ENCODE peak calls at places on chromosomes 3 and 15, in five cellular contexts. H, A, J, B and W are unnamed samples.

GRCh38 chr3:197366301-197367044 is 68.1 kb upstream of the DLG1 start:
- DNase-seq in H (no peak), A (no peak), J (no peak), B (no peak), W (peak; percentile 27)

GRCh38 chr3:114365909-114366308 is 72.1 kb downstream of the TIGIT start:
- DNase-seq in H (no peak), A (no peak), J (no peak), B (no peak), W (no peak)

GRCh38 chr3:4995500-4996053 is 16.3 kb downstream of the BHLHE40 start:
- DNase-seq in H (peak; percentile 44), A (no peak), J (no peak), B (no peak), W (no peak)

GRCh38 chr3:60395173-60395762 is 856.0 kb downstream of the FHIT start:
- DNase-seq in H (no peak), A (no peak), J (no peak), B (no peak), W (no peak)

GRCh38 chr15:23645379-23646164 is 2.1 kb downstream of the MAGEL2 start:
- DNase-seq in H (no peak), A (no peak), J (peak; percentile 50), B (peak; percentile 62), W (no peak)

GRCh38 chr3:102745881-102746280 is 311.1 kb downstream of the ZPLD1 start:
- DNase-seq in H (no peak), A (no peak), J (no peak), B (no peak), W (no peak)

GRCh38 chr15:93656041-93656440 is 567.0 kb upstream of the RGMA start:
- DNase-seq in H (no peak), A (no peak), J (no peak), B (no peak), W (no peak)

GRCh38 chr3:38829404-38829803 is 13.4 kb upstream of the SCN10A start:
- DNase-seq in H (peak; percentile 81), A (no peak), J (no peak), B (no peak), W (peak; percentile 83)